ENCODE peak calls at places on chromosomes 13 and 19, in ten cellular contexts. One of them, this sample, is unnamed.

GRCh38 chr19:10036601-10037071 is 23.4 kb downstream of the RDH8 start:
- DNase-seq in psoas muscle: no peak
- DNase-seq in lower lobe of right lung: no peak
- DNase-seq in A549: peak; percentile 33
- DNase-seq in heart left ventricle: no peak
- DNase-seq in fibroblast of the aortic adventitia: no peak
- DNase-seq in endodermal cell: no peak
- DNase-seq in transverse colon: no peak
- DNase-seq in fibroblast of pulmonary artery: peak; percentile 6
- DNase-seq in tibial nerve: no peak
- DNase-seq in this sample: peak; percentile 26

GRCh38 chr13:90605690-90606089 is 741.8 kb upstream of the MIR17HG start:
- DNase-seq in psoas muscle: no peak
- DNase-seq in lower lobe of right lung: no peak
- DNase-seq in A549: no peak
- DNase-seq in heart left ventricle: no peak
- DNase-seq in fibroblast of the aortic adventitia: no peak
- DNase-seq in endodermal cell: no peak
- DNase-seq in transverse colon: no peak
- DNase-seq in fibroblast of pulmonary artery: no peak
- DNase-seq in tibial nerve: no peak
- DNase-seq in this sample: no peak

GRCh38 chr13:75180805-75181455 is 301.0 kb downstream of the TBC1D4 start:
- DNase-seq in psoas muscle: no peak
- DNase-seq in lower lobe of right lung: no peak
- DNase-seq in A549: no peak
- DNase-seq in heart left ventricle: no peak
- DNase-seq in fibroblast of the aortic adventitia: peak; percentile 28
- DNase-seq in endodermal cell: no peak
- DNase-seq in transverse colon: no peak
- DNase-seq in fibroblast of pulmonary artery: peak; percentile 39
- DNase-seq in tibial nerve: no peak
- DNase-seq in this sample: no peak

GRCh38 chr19:39704181-39705044 is at the start of gene LGALS14:
- DNase-seq in psoas muscle: no peak
- DNase-seq in lower lobe of right lung: no peak
- DNase-seq in A549: no peak
- DNase-seq in heart left ventricle: no peak
- DNase-seq in fibroblast of the aortic adventitia: no peak
- DNase-seq in endodermal cell: no peak
- DNase-seq in transverse colon: no peak
- DNase-seq in fibroblast of pulmonary artery: no peak
- DNase-seq in tibial nerve: no peak
- DNase-seq in this sample: no peak

GRCh38 chr13:24900507-24900906 is 136.5 kb downstream of the RNF17 start:
- DNase-seq in psoas muscle: no peak
- DNase-seq in lower lobe of right lung: no peak
- DNase-seq in A549: no peak
- DNase-seq in heart left ventricle: no peak
- DNase-seq in fibroblast of the aortic adventitia: no peak
- DNase-seq in endodermal cell: no peak
- DNase-seq in transverse colon: no peak
- DNase-seq in fibroblast of pulmonary artery: no peak
- DNase-seq in tibial nerve: no peak
- DNase-seq in this sample: no peak

GRCh38 chr19:4414800-4415251 is 12.4 kb downstream of the CHAF1A start:
- DNase-seq in psoas muscle: no peak
- DNase-seq in lower lobe of right lung: no peak
- DNase-seq in A549: no peak
- DNase-seq in heart left ventricle: no peak
- DNase-seq in fibroblast of the aortic adventitia: no peak
- DNase-seq in endodermal cell: peak; percentile 83
- DNase-seq in transverse colon: no peak
- DNase-seq in fibroblast of pulmonary artery: peak; percentile 47
- DNase-seq in tibial nerve: no peak
- DNase-seq in this sample: peak; percentile 32

GRCh38 chr13:25295228-25295627 is 6.2 kb upstream of the NUP58 start:
- DNase-seq in psoas muscle: no peak
- DNase-seq in lower lobe of right lung: no peak
- DNase-seq in A549: no peak
- DNase-seq in heart left ventricle: no peak
- DNase-seq in fibroblast of the aortic adventitia: no peak
- DNase-seq in endodermal cell: no peak
- DNase-seq in transverse colon: no peak
- DNase-seq in fibroblast of pulmonary artery: no peak
- DNase-seq in tibial nerve: no peak
- DNase-seq in this sample: peak; percentile 23

GRCh38 chr13:105311094-105311493 is 1224.4 kb downstream of the EFNB2 start:
- DNase-seq in psoas muscle: no peak
- DNase-seq in lower lobe of right lung: no peak
- DNase-seq in A549: no peak
- DNase-seq in heart left ventricle: no peak
- DNase-seq in fibroblast of the aortic adventitia: no peak
- DNase-seq in endodermal cell: no peak
- DNase-seq in transverse colon: no peak
- DNase-seq in fibroblast of pulmonary artery: no peak
- DNase-seq in tibial nerve: no peak
- DNase-seq in this sample: no peak

GRCh38 chr13:45168555-45168930 is 32.3 kb downstream of the KCTD4 start:
- DNase-seq in psoas muscle: no peak
- DNase-seq in lower lobe of right lung: no peak
- DNase-seq in A549: no peak
- DNase-seq in heart left ventricle: no peak
- DNase-seq in fibroblast of the aortic adventitia: no peak
- DNase-seq in endodermal cell: no peak
- DNase-seq in transverse colon: no peak
- DNase-seq in fibroblast of pulmonary artery: no peak
- DNase-seq in tibial nerve: no peak
- DNase-seq in this sample: no peak

GRCh38 chr19:5434970-5435641 is 20.1 kb upstream of the ZNRF4 start:
- DNase-seq in psoas muscle: no peak
- DNase-seq in lower lobe of right lung: no peak
- DNase-seq in A549: peak; percentile 86
- DNase-seq in heart left ventricle: no peak
- DNase-seq in fibroblast of the aortic adventitia: peak; percentile 67
- DNase-seq in endodermal cell: no peak
- DNase-seq in transverse colon: no peak
- DNase-seq in fibroblast of pulmonary artery: peak; percentile 45
- DNase-seq in tibial nerve: no peak
- DNase-seq in this sample: peak; percentile 73

GRCh38 chr13:26425439-26426358 is 131.8 kb upstream of the WASF3 start:
- DNase-seq in psoas muscle: no peak
- DNase-seq in lower lobe of right lung: peak; percentile 62
- DNase-seq in A549: no peak
- DNase-seq in heart left ventricle: no peak
- DNase-seq in fibroblast of the aortic adventitia: peak; percentile 36
- DNase-seq in endodermal cell: no peak
- DNase-seq in transverse colon: peak; percentile 32
- DNase-seq in fibroblast of pulmonary artery: peak; percentile 3
- DNase-seq in tibial nerve: no peak
- DNase-seq in this sample: no peak

GRCh38 chr19:10389863-10390262 is 9.5 kb upstream of the TYK2 start:
- DNase-seq in psoas muscle: no peak
- DNase-seq in lower lobe of right lung: no peak
- DNase-seq in A549: no peak
- DNase-seq in heart left ventricle: no peak
- DNase-seq in fibroblast of the aortic adventitia: no peak
- DNase-seq in endodermal cell: peak; percentile 79
- DNase-seq in transverse colon: no peak
- DNase-seq in fibroblast of pulmonary artery: peak; percentile 18
- DNase-seq in tibial nerve: no peak
- DNase-seq in this sample: no peak

GRCh38 chr19:41998246-41999020 is 4.4 kb upstream of the ATP1A3 start:
- DNase-seq in psoas muscle: no peak
- DNase-seq in lower lobe of right lung: no peak
- DNase-seq in A549: peak; percentile 86
- DNase-seq in heart left ventricle: no peak
- DNase-seq in fibroblast of the aortic adventitia: peak; percentile 27
- DNase-seq in endodermal cell: peak; percentile 93
- DNase-seq in transverse colon: peak; percentile 43
- DNase-seq in fibroblast of pulmonary artery: peak; percentile 29
- DNase-seq in tibial nerve: no peak
- DNase-seq in this sample: peak; percentile 80

GRCh38 chr19:15640294-15640903 is at the start of gene CYP4F3:
- DNase-seq in psoas muscle: no peak
- DNase-seq in lower lobe of right lung: peak; percentile 80
- DNase-seq in A549: peak; percentile 72
- DNase-seq in heart left ventricle: peak; percentile 62
- DNase-seq in fibroblast of the aortic adventitia: no peak
- DNase-seq in endodermal cell: no peak
- DNase-seq in transverse colon: peak; percentile 96
- DNase-seq in fibroblast of pulmonary artery: no peak
- DNase-seq in tibial nerve: peak; percentile 62
- DNase-seq in this sample: no peak

GRCh38 chr19:44745386-44745831 is 3.1 kb upstream of the BCL3 start:
- DNase-seq in psoas muscle: peak; percentile 85
- DNase-seq in lower lobe of right lung: no peak
- DNase-seq in A549: peak; percentile 80
- DNase-seq in heart left ventricle: peak; percentile 83
- DNase-seq in fibroblast of the aortic adventitia: peak; percentile 91
- DNase-seq in endodermal cell: peak; percentile 69
- DNase-seq in transverse colon: peak; percentile 82
- DNase-seq in fibroblast of pulmonary artery: peak; percentile 92
- DNase-seq in tibial nerve: peak; percentile 55
- DNase-seq in this sample: peak; percentile 93

GRCh38 chr19:46416077-46416709 is 2.8 kb upstream of the CCDC8 start:
- DNase-seq in psoas muscle: peak; percentile 88
- DNase-seq in lower lobe of right lung: peak; percentile 89
- DNase-seq in A549: peak; percentile 84
- DNase-seq in heart left ventricle: peak; percentile 91
- DNase-seq in fibroblast of the aortic adventitia: peak; percentile 79
- DNase-seq in endodermal cell: peak; percentile 97
- DNase-seq in transverse colon: peak; percentile 67
- DNase-seq in fibroblast of pulmonary artery: peak; percentile 91
- DNase-seq in tibial nerve: peak; percentile 58
- DNase-seq in this sample: peak; percentile 93

GRCh38 chr19:49064029-49064629 is 489 bp downstream of the NTF4 start:
- DNase-seq in psoas muscle: no peak
- DNase-seq in lower lobe of right lung: peak; percentile 68
- DNase-seq in A549: no peak
- DNase-seq in heart left ventricle: no peak
- DNase-seq in fibroblast of the aortic adventitia: no peak
- DNase-seq in endodermal cell: peak; percentile 72
- DNase-seq in transverse colon: no peak
- DNase-seq in fibroblast of pulmonary artery: no peak
- DNase-seq in tibial nerve: no peak
- DNase-seq in this sample: no peak

GRCh38 chr13:111202745-111203144 is 87.6 kb downstream of the ARHGEF7 start:
- DNase-seq in psoas muscle: no peak
- DNase-seq in lower lobe of right lung: no peak
- DNase-seq in A549: peak; percentile 13
- DNase-seq in heart left ventricle: peak; percentile 62
- DNase-seq in fibroblast of the aortic adventitia: peak; percentile 97
- DNase-seq in endodermal cell: no peak
- DNase-seq in transverse colon: no peak
- DNase-seq in fibroblast of pulmonary artery: peak; percentile 99
- DNase-seq in tibial nerve: no peak
- DNase-seq in this sample: peak; percentile 91
- H3K4me3 ChIP-seq in psoas muscle: peak overlapping the region; percentile 56
- H3K4me3 ChIP-seq in lower lobe of right lung: peak overlapping the region; percentile 10
- H3K4me3 ChIP-seq in A549: no peak overlapping the region
- H3K4me3 ChIP-seq in heart left ventricle: peak overlapping the region; percentile 34
- H3K4me3 ChIP-seq in fibroblast of the aortic adventitia: peak overlapping the region; percentile 3
- H3K4me3 ChIP-seq in endodermal cell: no peak overlapping the region
- H3K4me3 ChIP-seq in transverse colon: no peak overlapping the region
- H3K4me3 ChIP-seq in fibroblast of pulmonary artery: peak overlapping the region; percentile 69
- H3K4me3 ChIP-seq in tibial nerve: peak overlapping the region; percentile 26
- H3K4me3 ChIP-seq in this sample: no peak overlapping the region

GRCh38 chr19:16890461-16891184 is 1.8 kb downstream of the F2RL3 start:
- DNase-seq in psoas muscle: no peak
- DNase-seq in lower lobe of right lung: no peak
- DNase-seq in A549: no peak
- DNase-seq in heart left ventricle: no peak
- DNase-seq in fibroblast of the aortic adventitia: no peak
- DNase-seq in endodermal cell: no peak
- DNase-seq in transverse colon: no peak
- DNase-seq in fibroblast of pulmonary artery: no peak
- DNase-seq in tibial nerve: no peak
- DNase-seq in this sample: no peak

GRCh38 chr19:16889883-16890460 is 1.2 kb downstream of the F2RL3 start:
- DNase-seq in psoas muscle: peak; percentile 48
- DNase-seq in lower lobe of right lung: no peak
- DNase-seq in A549: no peak
- DNase-seq in heart left ventricle: no peak
- DNase-seq in fibroblast of the aortic adventitia: no peak
- DNase-seq in endodermal cell: no peak
- DNase-seq in transverse colon: no peak
- DNase-seq in fibroblast of pulmonary artery: no peak
- DNase-seq in tibial nerve: no peak
- DNase-seq in this sample: no peak

GRCh38 chr19:16887353-16888265 is 1.2 kb upstream of the F2RL3 start:
- DNase-seq in psoas muscle: peak; percentile 44
- DNase-seq in lower lobe of right lung: no peak
- DNase-seq in A549: no peak
- DNase-seq in heart left ventricle: no peak
- DNase-seq in fibroblast of the aortic adventitia: no peak
- DNase-seq in endodermal cell: no peak
- DNase-seq in transverse colon: no peak
- DNase-seq in fibroblast of pulmonary artery: peak; percentile 30
- DNase-seq in tibial nerve: no peak
- DNase-seq in this sample: no peak

GRCh38 chr19:16888629-16889371 is at the start of gene F2RL3:
- DNase-seq in psoas muscle: peak; percentile 77
- DNase-seq in lower lobe of right lung: peak; percentile 72
- DNase-seq in A549: no peak
- DNase-seq in heart left ventricle: peak; percentile 70
- DNase-seq in fibroblast of the aortic adventitia: no peak
- DNase-seq in endodermal cell: no peak
- DNase-seq in transverse colon: peak; percentile 70
- DNase-seq in fibroblast of pulmonary artery: peak; percentile 68
- DNase-seq in tibial nerve: no peak
- DNase-seq in this sample: peak; percentile 38

GRCh38 chr19:16889429-16889882 is 657 bp downstream of the F2RL3 start:
- DNase-seq in psoas muscle: peak; percentile 70
- DNase-seq in lower lobe of right lung: no peak
- DNase-seq in A549: no peak
- DNase-seq in heart left ventricle: peak; percentile 48
- DNase-seq in fibroblast of the aortic adventitia: no peak
- DNase-seq in endodermal cell: no peak
- DNase-seq in transverse colon: no peak
- DNase-seq in fibroblast of pulmonary artery: no peak
- DNase-seq in tibial nerve: no peak
- DNase-seq in this sample: no peak
- TF ChIP-seq CTCF in psoas muscle: no peak
- TF ChIP-seq CTCF in lower lobe of right lung: no peak
- TF ChIP-seq CTCF in A549: no peak
- TF ChIP-seq CTCF in heart left ventricle: peak; percentile 12
- TF ChIP-seq CTCF in fibroblast of the aortic adventitia: no peak
- TF ChIP-seq CTCF in endodermal cell: no peak
- TF ChIP-seq CTCF in transverse colon: no peak
- TF ChIP-seq CTCF in fibroblast of pulmonary artery: no peak
- TF ChIP-seq CTCF in tibial nerve: no peak
- TF ChIP-seq CTCF in this sample: no peak

GRCh38 chr13:95553614-95554385 is 1.3 kb downstream of the CLDN10 start:
- DNase-seq in psoas muscle: no peak
- DNase-seq in lower lobe of right lung: peak; percentile 48
- DNase-seq in A549: no peak
- DNase-seq in heart left ventricle: no peak
- DNase-seq in fibroblast of the aortic adventitia: no peak
- DNase-seq in endodermal cell: peak; percentile 77
- DNase-seq in transverse colon: no peak
- DNase-seq in fibroblast of pulmonary artery: no peak
- DNase-seq in tibial nerve: no peak
- DNase-seq in this sample: no peak
- H3K4me3 ChIP-seq in psoas muscle: no peak overlapping the region
- H3K4me3 ChIP-seq in lower lobe of right lung: no peak overlapping the region
- H3K4me3 ChIP-seq in A549: no peak overlapping the region
- H3K4me3 ChIP-seq in heart left ventricle: no peak overlapping the region
- H3K4me3 ChIP-seq in fibroblast of the aortic adventitia: no peak overlapping the region
- H3K4me3 ChIP-seq in endodermal cell: peak overlapping the region; percentile 77
- H3K4me3 ChIP-seq in transverse colon: no peak overlapping the region
- H3K4me3 ChIP-seq in fibroblast of pulmonary artery: no peak overlapping the region
- H3K4me3 ChIP-seq in tibial nerve: no peak overlapping the region
- H3K4me3 ChIP-seq in this sample: no peak overlapping the region

GRCh38 chr19:35618857-35619256 is 6.3 kb downstream of the HAUS5 start:
- DNase-seq in psoas muscle: no peak
- DNase-seq in lower lobe of right lung: no peak
- DNase-seq in A549: no peak
- DNase-seq in heart left ventricle: no peak
- DNase-seq in fibroblast of the aortic adventitia: no peak
- DNase-seq in endodermal cell: peak; percentile 83
- DNase-seq in transverse colon: no peak
- DNase-seq in fibroblast of pulmonary artery: no peak
- DNase-seq in tibial nerve: no peak
- DNase-seq in this sample: no peak
- TF ChIP-seq CTCF in psoas muscle: no peak
- TF ChIP-seq CTCF in lower lobe of right lung: no peak
- TF ChIP-seq CTCF in A549: peak; percentile 29
- TF ChIP-seq CTCF in heart left ventricle: no peak
- TF ChIP-seq CTCF in fibroblast of the aortic adventitia: no peak
- TF ChIP-seq CTCF in endodermal cell: peak; percentile 67
- TF ChIP-seq CTCF in transverse colon: no peak
- TF ChIP-seq CTCF in fibroblast of pulmonary artery: no peak
- TF ChIP-seq CTCF in tibial nerve: no peak
- TF ChIP-seq CTCF in this sample: no peak